ENCODE peak calls at places on chromosomes 3 and 15, in nine cellular contexts. D is H54, Z is tibial nerve, O is ovary, V is A549, S is Peyer's patch, G is GM12891, P is heart left ventricle, Q is IMR-90. H is an unnamed sample.

GRCh38 chr3:181839915-181840295 is 128.2 kb downstream of the SOX2 start:
- DNase-seq in Q (no peak), P (no peak), G (no peak), V (no peak), S (no peak), D (no peak), O (no peak), Z (no peak), H (no peak)

GRCh38 chr3:32285910-32286309 is 47.4 kb downstream of the CMTM8 start:
- DNase-seq in G (no peak), P (no peak), Z (no peak), V (no peak), Q (no peak), D (no peak), O (no peak), S (no peak), H (no peak)

GRCh38 chr3:183895296-183895695 is 10.6 kb upstream of the PARL start:
- DNase-seq in O (no peak), P (no peak), Z (peak), S (no peak), G (peak), Q (peak), D (peak), V (peak), H (peak)

GRCh38 chr3:46049093-46049492 is 21.8 kb upstream of the XCR1 start:
- DNase-seq in D (no peak), Q (no peak), G (no peak), P (no peak), V (no peak), Z (no peak), S (no peak), O (no peak), H (no peak)

GRCh38 chr3:116417151-116417550 is 28.1 kb downstream of the LSAMP start:
- DNase-seq in Q (no peak), Z (no peak), S (no peak), G (no peak), P (no peak), D (no peak), O (no peak), V (no peak), H (no peak)

GRCh38 chr3:12235691-12236090 is 53.2 kb upstream of the PPARG start:
- DNase-seq in D (no peak), V (peak), S (no peak), Q (peak), Z (no peak), G (no peak), O (no peak), P (no peak), H (no peak)

GRCh38 chr3:55332191-55332590 is 154.9 kb downstream of the WNT5A start:
- DNase-seq in S (no peak), G (no peak), D (no peak), O (no peak), Q (no peak), V (no peak), Z (no peak), P (no peak), H (no peak)

GRCh38 chr3:195133462-195133861 is 137.5 kb downstream of the XXYLT1 start:
- DNase-seq in O (no peak), G (no peak), Z (no peak), S (no peak), Q (peak), D (no peak), V (no peak), P (no peak), H (no peak)

GRCh38 chr3:157360044-157360443 is 76.6 kb upstream of the PTX3 start:
- DNase-seq in O (no peak), Z (no peak), G (no peak), D (peak), V (peak), P (no peak), Q (peak), S (no peak), H (no peak)

GRCh38 chr3:28317438-28318022 is 31.0 kb upstream of the ZCWPW2 start:
- DNase-seq in D (no peak), G (no peak), V (peak), P (no peak), Z (peak), S (no peak), O (no peak), Q (peak), H (peak)

GRCh38 chr3:139627759-139628158 is 50.0 kb downstream of the NMNAT3 start:
- DNase-seq in D (no peak), Z (no peak), G (no peak), S (no peak), O (no peak), Q (no peak), P (no peak), V (no peak), H (no peak)

GRCh38 chr3:125079675-125080045 is 23.9 kb upstream of the HEG1 start:
- DNase-seq in Q (peak), O (no peak), S (no peak), Z (no peak), P (no peak), D (no peak), G (no peak), V (peak), H (no peak)

GRCh38 chr3:43549626-43550025 is 72.2 kb downstream of the ANO10 start:
- DNase-seq in D (no peak), S (no peak), P (no peak), G (no peak), V (no peak), O (no peak), Q (no peak), Z (no peak), H (no peak)

GRCh38 chr3:44468572-44469520 is 8.6 kb downstream of the ZNF445 start:
- DNase-seq in S (no peak), G (no peak), Z (no peak), V (no peak), D (no peak), Q (peak), O (no peak), P (no peak), H (peak)

GRCh38 chr3:97497138-97497537 is 267.4 kb upstream of the ARL6 start:
- DNase-seq in P (no peak), Q (no peak), D (no peak), V (no peak), G (no peak), S (no peak), Z (no peak), O (no peak), H (no peak)

GRCh38 chr3:63405882-63406281 is 127.8 kb downstream of the SYNPR start:
- DNase-seq in O (no peak), Q (no peak), P (no peak), G (no peak), Z (no peak), V (no peak), S (no peak), D (no peak), H (no peak)

GRCh38 chr15:34359416-34359815 is 7.6 kb downstream of the LPCAT4 start:
- DNase-seq in V (no peak), P (no peak), O (no peak), Z (no peak), S (peak), Q (no peak), G (no peak), D (peak), H (no peak)

GRCh38 chr3:35522450-35522849 is 116.9 kb upstream of the ARPP21 start:
- DNase-seq in Q (no peak), S (no peak), P (no peak), Z (no peak), V (no peak), O (no peak), D (no peak), G (no peak), H (no peak)

GRCh38 chr3:79003994-79004393 is 763.8 kb downstream of the ROBO1 start:
- DNase-seq in Z (no peak), P (no peak), O (no peak), S (no peak), V (no peak), G (no peak), Q (no peak), D (no peak), H (no peak)

GRCh38 chr3:150773616-150774192 is 10.7 kb upstream of the SIAH2 start:
- DNase-seq in V (no peak), Z (no peak), D (no peak), G (no peak), O (no peak), Q (no peak), P (no peak), S (no peak), H (no peak)

DNA sequence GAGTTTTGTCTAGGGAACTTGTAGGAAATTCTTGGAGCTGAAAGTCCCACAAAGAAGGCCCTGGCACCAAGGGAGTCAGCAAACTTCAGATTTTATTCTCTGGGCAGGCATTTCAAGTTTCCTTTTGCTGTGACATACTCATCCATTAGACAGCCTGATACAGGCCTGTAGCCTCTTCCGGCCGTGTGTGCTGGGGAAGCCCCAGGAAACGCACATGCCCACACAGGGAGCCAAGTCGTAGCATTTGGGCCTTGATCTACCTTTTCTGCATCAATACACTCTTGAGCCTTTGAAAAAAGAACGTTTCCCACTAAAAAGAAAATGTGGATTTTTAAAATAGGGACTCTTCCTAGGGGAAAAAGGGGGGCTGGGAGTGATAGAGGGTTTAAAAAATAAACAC is 15.0 kb downstream of the TIGIT start:
- DNase-seq in Z (no peak), D (no peak), P (no peak), S (no peak), O (no peak), V (no peak), Q (no peak), G (no peak), H (no peak)
- TF ChIP-seq POLR2A in Z (no peak), D (no peak), P (no peak), S (no peak), O (no peak), V (no peak), Q (no peak), G (peak), H (no peak)

GRCh38 chr15:74801311-74801997 is 11.2 kb upstream of the LMAN1L start:
- DNase-seq in S (no peak), O (no peak), Z (no peak), P (no peak), D (no peak), Q (no peak), G (no peak), V (no peak), H (no peak)
- TF ChIP-seq POLR2A in S (no peak), O (no peak), Z (no peak), P (no peak), D (no peak), Q (no peak), G (no peak), V (peak), H (no peak)

DNA sequence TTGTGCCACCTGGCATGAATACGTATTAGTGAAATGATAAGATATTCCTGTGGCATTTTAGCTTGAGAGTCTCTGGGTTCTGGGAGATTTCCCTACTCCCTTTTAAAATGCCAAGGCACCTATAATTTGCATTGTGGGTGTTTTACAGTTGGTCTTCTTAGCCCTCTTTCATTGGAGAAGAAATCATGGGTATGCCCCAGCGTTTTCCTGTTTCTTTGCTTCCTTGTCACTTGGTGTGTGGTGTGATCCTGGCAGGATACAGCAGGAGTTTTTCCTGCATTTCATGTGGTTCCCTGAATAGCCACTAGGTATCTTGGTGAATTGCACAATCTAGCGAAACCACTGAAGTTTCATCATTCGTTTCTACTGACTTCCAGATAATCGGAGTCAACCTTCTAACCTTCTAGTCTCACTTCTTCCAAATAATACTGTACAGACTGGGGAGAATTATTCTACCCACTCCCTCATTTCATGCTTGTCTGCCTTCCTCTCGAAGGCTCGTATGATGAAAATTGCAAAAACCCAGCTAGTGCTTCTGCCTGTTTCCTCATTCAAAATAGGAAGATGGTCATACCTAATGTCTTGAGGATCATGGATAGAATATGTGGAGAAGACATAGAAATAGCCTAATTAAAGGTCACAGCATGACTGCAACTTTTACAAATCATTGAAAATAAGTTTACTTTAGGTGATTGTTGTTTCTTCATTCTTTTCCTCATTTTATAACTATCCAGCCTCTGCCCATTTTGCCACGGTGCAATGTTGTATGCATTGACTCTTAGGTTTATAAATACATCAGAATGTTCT is 2.7 kb downstream of the BHLHE40 start:
- DNase-seq in V (no peak), D (no peak), P (no peak), Z (peak), S (no peak), Q (peak), G (no peak), O (no peak), H (peak)
- TF ChIP-seq POLR2A in V (no peak), D (no peak), P (no peak), Z (no peak), S (no peak), Q (peak), G (no peak), O (no peak), H (peak)

GRCh38 chr3:126270145-126270811 is 86.9 kb downstream of the KLF15 start:
- DNase-seq in D (no peak), Z (peak), O (peak), P (peak), S (no peak), V (no peak), G (no peak), Q (peak), H (no peak)
- TF ChIP-seq POLR2A in D (no peak), Z (no peak), O (no peak), P (no peak), S (no peak), V (no peak), G (no peak), Q (no peak), H (no peak)

GRCh38 chr15:71742964-71743363 is 67.4 kb upstream of the NR2E3 start:
- DNase-seq in P (no peak), G (no peak), V (no peak), Z (no peak), Q (no peak), D (no peak), S (no peak), O (no peak), H (no peak)
- TF ChIP-seq POLR2A in P (no peak), G (no peak), V (no peak), Z (no peak), Q (no peak), D (no peak), S (no peak), O (no peak), H (no peak)

GRCh38 chr3:50503504-50503903 is at the start of gene CACNA2D2:
- DNase-seq in S (peak), G (peak), P (peak), Z (peak), V (peak), O (peak), Q (no peak), D (no peak), H (peak)
- TF ChIP-seq POLR2A in S (no peak), G (no peak), P (peak), Z (no peak), V (peak), O (peak), Q (no peak), D (peak), H (no peak)

DNA sequence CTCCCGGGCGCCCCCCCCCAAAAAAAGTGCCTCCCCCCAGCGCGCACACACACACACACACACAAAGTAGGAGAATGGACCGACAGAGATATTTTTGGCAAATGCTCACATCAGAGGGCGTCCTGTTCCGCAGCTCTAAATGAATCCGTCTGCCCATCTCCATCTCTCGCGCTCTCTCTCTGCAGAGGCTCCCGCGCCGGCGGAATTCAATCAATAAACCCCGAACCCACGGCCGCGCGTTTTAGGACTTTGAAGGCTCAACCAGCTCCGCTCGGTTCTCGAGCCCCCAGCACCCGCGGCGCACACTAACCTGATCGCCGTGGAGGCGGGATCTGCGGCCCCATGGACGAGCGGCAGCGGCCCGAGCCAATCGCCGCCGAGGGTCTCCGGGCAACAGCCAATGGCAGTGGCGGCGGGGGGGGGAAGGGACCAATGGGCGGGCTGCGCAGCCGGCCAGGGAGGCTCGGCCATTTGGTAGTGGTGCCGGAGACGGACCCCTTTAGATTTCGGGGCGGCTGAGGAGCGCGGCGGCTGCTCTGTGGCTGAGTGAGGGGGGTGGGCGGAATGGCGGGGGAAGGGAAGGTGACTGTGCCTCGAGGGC is at the start of gene ANP32A:
- DNase-seq in D (peak), O (peak), P (peak), Z (peak), S (peak), Q (peak), V (peak), G (peak), H (peak)
- TF ChIP-seq POLR2A in D (peak), O (peak), P (peak), Z (peak), S (peak), Q (no peak), V (peak), G (peak), H (peak)

GRCh38 chr15:64991536-64992135 is 1.9 kb upstream of the SPG21 start:
- DNase-seq in P (no peak), O (no peak), Z (no peak), Q (peak), D (no peak), S (no peak), V (no peak), G (no peak), H (no peak)

GRCh38 chr15:64990168-64990470 is 405 bp upstream of the SPG21 start:
- DNase-seq in V (peak), P (no peak), Z (no peak), O (no peak), Q (no peak), S (no peak), D (no peak), G (no peak), H (no peak)

GRCh38 chr15:64987136-64987535 is 2.6 kb downstream of the SPG21 start:
- DNase-seq in D (no peak), Z (no peak), G (no peak), V (no peak), P (no peak), Q (no peak), S (no peak), O (no peak), H (no peak)

GRCh38 chr15:64993290-64993689 is 3.6 kb upstream of the SPG21 start:
- DNase-seq in G (no peak), P (no peak), Z (no peak), S (no peak), Q (no peak), D (no peak), V (no peak), O (no peak), H (no peak)

GRCh38 chr15:64989331-64990167 is at the start of gene SPG21:
- DNase-seq in Q (peak), P (peak), Z (peak), O (peak), G (peak), S (peak), D (peak), V (peak), H (peak)
- TF ChIP-seq POLR2A in Q (peak), P (peak), Z (peak), O (peak), G (peak), S (peak), D (peak), V (peak), H (peak)

GRCh38 chr15:69490356-69491050 is 37.9 kb downstream of the RPLP1 start:
- DNase-seq in G (no peak), S (no peak), P (no peak), Z (no peak), V (no peak), Q (no peak), O (no peak), D (no peak), H (no peak)
- TF ChIP-seq POLR2A in G (no peak), S (no peak), P (no peak), Z (no peak), V (no peak), Q (no peak), O (no peak), D (no peak), H (no peak)